ENCODE peak calls at places on chromosomes 4 and X, in six cellular contexts. C, H, Z, A, R and X are unnamed samples.

GRCh38 chr4:146018247-146018646 is 79.6 kb upstream of the ZNF827 start:
- DNase-seq in Z (no peak), H (no peak), A (no peak), C (no peak), R (no peak), X (no peak)

GRCh38 chr4:150368667-150369066 is 213.3 kb upstream of the MAB21L2 start:
- DNase-seq in R (no peak), A (no peak), Z (no peak), C (no peak), H (no peak), X (no peak)

GRCh38 chr4:17059192-17059634 is 160.8 kb upstream of the LDB2 start:
- DNase-seq in Z (peak), H (no peak), C (peak), A (no peak), R (no peak), X (no peak)

GRCh38 chrX:38060331-38060878 is 54.1 kb downstream of the SYTL5 start:
- DNase-seq in H (no peak), A (no peak), R (no peak), C (no peak), Z (no peak), X (no peak)

GRCh38 chr4:6917445-6918241 is 8.0 kb downstream of the TBC1D14 start:
- DNase-seq in H (peak), C (peak), Z (peak), R (peak), A (peak), X (peak)

GRCh38 chr4:87975466-87975865 is at the start of gene SPP1:
- DNase-seq in Z (no peak), C (no peak), A (no peak), H (peak), R (peak), X (peak)

GRCh38 chrX:100596601-100597000 is 11.9 kb downstream of the TNMD start:
- DNase-seq in Z (no peak), R (no peak), A (no peak), C (no peak), H (no peak), X (no peak)

GRCh38 chr4:11471613-11472012 is 42.9 kb upstream of the HS3ST1 start:
- DNase-seq in H (no peak), Z (no peak), C (no peak), A (no peak), R (no peak), X (no peak)

GRCh38 chrX:13252726-13253125 is 67.1 kb downstream of the ATXN3L start:
- DNase-seq in A (no peak), Z (no peak), R (no peak), C (no peak), H (no peak), X (no peak)

GRCh38 chr4:17030543-17030942 is 132.1 kb upstream of the LDB2 start:
- DNase-seq in Z (no peak), H (peak), C (no peak), R (no peak), A (peak), X (no peak)

GRCh38 chr4:76954489-76954888 is 4.9 kb downstream of the SEPTIN11 start:
- DNase-seq in H (no peak), R (no peak), C (no peak), A (no peak), Z (no peak), X (no peak)

GRCh38 chr4:113593400-113594230 is 167.9 kb downstream of the CAMK2D start:
- DNase-seq in Z (no peak), C (no peak), H (no peak), R (no peak), A (no peak), X (no peak)

GRCh38 chr4:166957451-166957850 is 276.8 kb downstream of the SPOCK3 start:
- DNase-seq in H (no peak), A (no peak), R (no peak), C (no peak), Z (no peak), X (no peak)

GRCh38 chrX:119624417-119624816 is 18.2 kb upstream of the NKRF start:
- DNase-seq in R (no peak), H (no peak), A (no peak), C (no peak), Z (no peak), X (no peak)

GRCh38 chr4:73006286-73006990 is 63.1 kb downstream of the COX18 start:
- DNase-seq in R (no peak), Z (no peak), H (no peak), A (no peak), C (no peak), X (no peak)

GRCh38 chr4:121669163-121669550 is 27.6 kb downstream of the ANXA5 start:
- DNase-seq in C (no peak), Z (no peak), H (no peak), R (no peak), A (no peak), X (no peak)

GRCh38 chr4:20266215-20267082 is 14.7 kb downstream of the SLIT2 start:
- DNase-seq in H (no peak), A (no peak), Z (no peak), C (no peak), R (no peak), X (no peak)

GRCh38 chr4:70607454-70607853 is 15.4 kb downstream of the AMBN start:
- DNase-seq in C (no peak), R (no peak), H (no peak), Z (no peak), A (no peak), X (no peak)

GRCh38 chr4:79025170-79025569 is 85.9 kb upstream of the PAQR3 start:
- DNase-seq in Z (no peak), H (no peak), R (no peak), C (no peak), A (no peak), X (no peak)

DNA sequence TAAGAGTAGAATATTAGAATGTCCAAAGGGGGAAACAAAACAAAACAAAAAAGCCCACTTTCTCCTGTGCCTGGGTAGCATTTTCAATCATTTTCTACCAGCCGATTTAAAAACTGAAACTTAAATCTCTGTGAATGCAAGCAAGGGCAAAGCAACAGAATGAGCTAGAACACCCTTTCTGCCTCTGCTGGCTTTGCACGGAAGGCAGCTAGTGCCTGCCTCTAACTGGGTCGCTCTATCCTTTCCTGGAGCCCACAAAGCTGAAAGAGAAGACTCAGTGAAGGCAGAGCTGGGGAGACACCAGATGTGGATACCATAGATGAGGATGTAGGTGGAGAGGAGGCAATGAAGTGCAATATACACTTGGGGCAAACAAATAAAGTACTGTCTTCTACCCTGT is 248.9 kb upstream of the TTC29 start:
- DNase-seq in R (no peak), Z (no peak), A (no peak), C (no peak), H (no peak), X (no peak)
- TF ChIP-seq CTCF in R (no peak), Z (no peak), A (no peak), C (no peak), H (no peak), X (no peak)

DNA sequence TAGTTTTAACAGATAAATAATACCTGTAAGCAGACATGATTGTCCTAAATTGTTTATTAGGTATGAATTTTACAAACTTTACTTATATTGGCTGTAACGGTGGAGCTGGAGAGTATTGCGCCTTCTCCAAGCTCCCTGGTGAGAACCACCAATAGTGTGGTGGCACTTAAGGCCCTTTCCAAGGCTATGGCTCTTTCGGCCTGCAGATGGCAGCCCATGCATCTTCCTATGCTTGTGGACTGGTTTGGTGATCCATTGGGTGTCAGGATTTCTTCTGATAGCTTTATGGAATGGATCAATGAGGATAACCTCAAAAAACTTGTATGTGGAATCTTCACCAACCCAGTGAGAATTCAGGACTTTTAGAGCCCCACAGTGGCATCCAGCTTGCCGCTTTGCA is 7.8 kb downstream of the LARP1B start:
- DNase-seq in A (peak), C (no peak), H (peak), R (peak), Z (no peak), X (no peak)
- TF ChIP-seq CTCF in A (peak), C (no peak), H (no peak), R (no peak), Z (no peak), X (no peak)

GRCh38 chr4:112522389-112522788 is 6.4 kb upstream of the NEUROG2 start:
- DNase-seq in A (no peak), Z (no peak), C (no peak), H (no peak), R (no peak), X (no peak)

GRCh38 chr4:112521123-112522116 is 5.4 kb upstream of the NEUROG2 start:
- DNase-seq in C (no peak), H (no peak), A (no peak), R (no peak), Z (no peak), X (no peak)

GRCh38 chr4:112523764-112524505 is 8.0 kb upstream of the NEUROG2 start:
- DNase-seq in Z (peak), C (no peak), H (peak), A (peak), R (peak), X (peak)

GRCh38 chr4:112520598-112521122 is 4.7 kb upstream of the NEUROG2 start:
- DNase-seq in H (no peak), A (no peak), Z (no peak), C (no peak), R (no peak), X (no peak)

DNA sequence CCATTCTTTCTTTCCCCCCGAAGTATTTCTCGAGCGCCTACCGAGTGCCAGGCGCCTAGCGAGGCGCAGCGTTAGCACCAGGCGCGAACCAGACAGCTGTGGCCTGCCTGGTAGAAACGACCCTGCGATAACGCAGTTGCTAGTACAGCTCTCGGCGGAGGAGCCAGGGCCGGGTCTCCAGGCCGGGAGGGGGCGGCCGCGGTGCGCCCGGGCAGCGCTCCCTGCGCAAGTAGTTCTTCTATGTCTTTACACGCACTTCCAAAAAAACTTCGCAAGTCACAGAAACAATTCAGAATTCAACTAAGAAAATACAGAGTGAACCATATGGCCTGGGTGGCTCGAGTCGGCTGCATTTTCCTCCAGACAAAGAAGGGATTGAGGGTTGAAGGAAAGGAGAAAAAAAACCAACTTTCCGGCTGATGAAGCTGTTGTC is 7.0 kb upstream of the NEUROG2 start:
- DNase-seq in C (no peak), Z (no peak), A (no peak), H (no peak), R (peak), X (no peak)
- TF ChIP-seq CTCF in C (no peak), Z (peak), A (no peak), H (no peak), R (no peak), X (no peak)

DNA sequence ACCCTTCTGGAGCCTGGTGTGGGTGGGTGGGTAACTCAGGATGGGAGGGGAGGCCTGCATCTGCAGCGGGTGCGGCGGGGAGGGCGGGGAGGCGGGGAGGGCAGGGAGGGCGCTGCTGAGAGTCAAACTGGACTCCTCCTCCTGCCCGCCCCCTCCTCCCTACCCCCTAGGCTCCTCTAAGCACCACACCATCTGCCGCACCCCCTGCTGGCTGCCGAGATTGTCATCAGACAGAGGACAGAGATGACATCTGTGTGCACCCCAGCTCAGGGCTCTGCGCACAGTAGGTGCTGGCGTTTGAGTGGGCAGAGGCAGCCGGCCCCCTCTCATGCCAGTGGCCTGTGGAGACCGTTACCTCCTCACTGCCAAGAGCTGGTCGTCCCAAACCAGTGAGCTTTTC is 10.6 kb upstream of the HMX1 start:
- DNase-seq in Z (no peak), A (peak), R (no peak), H (no peak), C (no peak), X (no peak)
- TF ChIP-seq CTCF in Z (no peak), A (peak), R (no peak), H (no peak), C (no peak), X (no peak)

DNA sequence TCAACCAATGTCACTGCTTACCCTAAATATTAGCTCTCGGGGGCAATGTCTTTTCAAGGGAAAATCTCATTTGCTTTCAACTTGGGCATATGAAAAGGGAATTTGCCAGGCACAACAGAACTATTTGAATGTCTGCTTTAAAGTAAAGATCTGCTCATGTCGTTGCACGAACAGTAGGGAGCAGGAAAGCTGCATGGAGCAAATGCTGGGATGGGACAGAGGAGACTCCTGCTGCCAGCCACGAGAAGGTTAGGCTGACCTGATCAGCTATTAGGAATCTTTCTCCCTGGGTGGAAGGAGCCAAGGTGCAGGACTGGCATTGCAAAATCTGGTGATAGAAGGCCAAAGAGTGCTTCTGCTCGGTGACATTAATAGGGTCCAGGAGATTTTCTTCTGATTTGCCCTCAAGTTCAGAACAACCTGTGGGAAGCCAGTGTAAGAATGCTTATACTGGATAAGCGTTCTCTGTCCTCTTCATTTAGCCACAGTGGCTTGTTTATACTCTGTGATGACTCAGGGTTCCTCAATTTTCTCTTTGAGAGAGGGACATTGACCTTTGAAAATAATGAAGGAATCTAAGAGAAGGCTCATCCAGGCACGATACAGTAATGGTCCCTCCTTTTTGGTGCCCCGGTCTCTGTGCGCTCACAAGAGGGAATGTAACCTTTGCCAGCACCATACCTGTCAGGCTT is 22.9 kb downstream of the FHL1 start:
- DNase-seq in C (no peak), A (no peak), H (no peak), R (no peak), Z (no peak), X (peak)
- TF ChIP-seq CTCF in C (no peak), A (no peak), H (no peak), R (no peak), Z (peak), X (no peak)

GRCh38 chrX:36898301-36898700 is 109.9 kb upstream of the FAM47C start:
- DNase-seq in R (no peak), H (peak), Z (no peak), C (no peak), A (no peak), X (no peak)
- TF ChIP-seq CTCF in R (peak), H (peak), Z (no peak), C (no peak), A (peak), X (peak)